ENCODE peak calls at places on chromosomes 6 and 20, in nine cellular contexts. One of them, this sample, is unnamed.

GRCh38 chr6:121305957-121306607 is 28.2 kb downstream of the TBC1D32 start:
- DNase-seq in transverse colon: no peak
- DNase-seq in endothelial cell of umbilical vein: peak
- DNase-seq in right lobe of liver: no peak
- DNase-seq in K562: peak
- DNase-seq in spleen: no peak
- DNase-seq in uterus: no peak
- DNase-seq in heart left ventricle: no peak
- DNase-seq in thyroid gland: no peak
- DNase-seq in this sample: no peak

GRCh38 chr6:48199502-48199901 is 88.5 kb upstream of the PTCHD4 start:
- DNase-seq in transverse colon: no peak
- DNase-seq in endothelial cell of umbilical vein: no peak
- DNase-seq in right lobe of liver: no peak
- DNase-seq in K562: no peak
- DNase-seq in spleen: no peak
- DNase-seq in uterus: no peak
- DNase-seq in heart left ventricle: no peak
- DNase-seq in thyroid gland: no peak
- DNase-seq in this sample: no peak

GRCh38 chr6:75759207-75759606 is 10.2 kb downstream of the MYO6 start:
- DNase-seq in transverse colon: no peak
- DNase-seq in endothelial cell of umbilical vein: no peak
- DNase-seq in right lobe of liver: no peak
- DNase-seq in K562: no peak
- DNase-seq in spleen: no peak
- DNase-seq in uterus: no peak
- DNase-seq in heart left ventricle: no peak
- DNase-seq in thyroid gland: peak
- DNase-seq in this sample: no peak

GRCh38 chr6:38012573-38012972 is 193.0 kb downstream of the ZFAND3 start:
- DNase-seq in transverse colon: no peak
- DNase-seq in endothelial cell of umbilical vein: peak
- DNase-seq in right lobe of liver: no peak
- DNase-seq in K562: peak
- DNase-seq in spleen: no peak
- DNase-seq in uterus: no peak
- DNase-seq in heart left ventricle: no peak
- DNase-seq in thyroid gland: no peak
- DNase-seq in this sample: no peak

GRCh38 chr6:10237284-10238043 is 177.4 kb downstream of the TFAP2A start:
- DNase-seq in transverse colon: peak
- DNase-seq in endothelial cell of umbilical vein: no peak
- DNase-seq in right lobe of liver: no peak
- DNase-seq in K562: no peak
- DNase-seq in spleen: no peak
- DNase-seq in uterus: no peak
- DNase-seq in heart left ventricle: no peak
- DNase-seq in thyroid gland: no peak
- DNase-seq in this sample: no peak

GRCh38 chr6:90940812-90941481 is 354.1 kb upstream of the MAP3K7 start:
- DNase-seq in transverse colon: no peak
- DNase-seq in endothelial cell of umbilical vein: peak
- DNase-seq in right lobe of liver: no peak
- DNase-seq in K562: peak
- DNase-seq in spleen: no peak
- DNase-seq in uterus: no peak
- DNase-seq in heart left ventricle: no peak
- DNase-seq in thyroid gland: no peak
- DNase-seq in this sample: no peak

GRCh38 chr6:111691345-111692225 is 85.9 kb upstream of the TRAF3IP2 start:
- DNase-seq in transverse colon: peak
- DNase-seq in endothelial cell of umbilical vein: no peak
- DNase-seq in right lobe of liver: no peak
- DNase-seq in K562: no peak
- DNase-seq in spleen: no peak
- DNase-seq in uterus: no peak
- DNase-seq in heart left ventricle: no peak
- DNase-seq in thyroid gland: no peak
- DNase-seq in this sample: no peak

GRCh38 chr6:98838027-98838426 is 3.7 kb downstream of the POU3F2 start:
- DNase-seq in transverse colon: no peak
- DNase-seq in endothelial cell of umbilical vein: no peak
- DNase-seq in right lobe of liver: no peak
- DNase-seq in K562: no peak
- DNase-seq in spleen: no peak
- DNase-seq in uterus: no peak
- DNase-seq in heart left ventricle: no peak
- DNase-seq in thyroid gland: no peak
- DNase-seq in this sample: no peak

GRCh38 chr6:30223339-30223738 is 10.1 kb upstream of the TRIM26 start:
- DNase-seq in transverse colon: no peak
- DNase-seq in endothelial cell of umbilical vein: no peak
- DNase-seq in right lobe of liver: no peak
- DNase-seq in K562: no peak
- DNase-seq in spleen: no peak
- DNase-seq in uterus: no peak
- DNase-seq in heart left ventricle: no peak
- DNase-seq in thyroid gland: no peak
- DNase-seq in this sample: no peak

GRCh38 chr6:129497591-129498555 is 212.1 kb downstream of the ARHGAP18 start:
- DNase-seq in transverse colon: no peak
- DNase-seq in endothelial cell of umbilical vein: no peak
- DNase-seq in right lobe of liver: no peak
- DNase-seq in K562: no peak
- DNase-seq in spleen: no peak
- DNase-seq in uterus: no peak
- DNase-seq in heart left ventricle: no peak
- DNase-seq in thyroid gland: no peak
- DNase-seq in this sample: no peak

GRCh38 chr6:34235605-34236422 is 859 bp upstream of the HMGA1 start:
- DNase-seq in transverse colon: peak
- DNase-seq in endothelial cell of umbilical vein: peak
- DNase-seq in right lobe of liver: peak
- DNase-seq in K562: peak
- DNase-seq in spleen: peak
- DNase-seq in uterus: peak
- DNase-seq in heart left ventricle: peak
- DNase-seq in thyroid gland: peak
- DNase-seq in this sample: peak
- TF ChIP-seq POLR2A in transverse colon: peak
- TF ChIP-seq POLR2A in endothelial cell of umbilical vein: peak
- TF ChIP-seq POLR2A in right lobe of liver: no peak
- TF ChIP-seq POLR2A in K562: no peak
- TF ChIP-seq POLR2A in spleen: peak
- TF ChIP-seq POLR2A in uterus: peak
- TF ChIP-seq POLR2A in heart left ventricle: no peak
- TF ChIP-seq POLR2A in thyroid gland: no peak
- TF ChIP-seq POLR2A in this sample: no peak

GRCh38 chr6:42068872-42069522 is 18.7 kb downstream of the TAF8 start:
- DNase-seq in transverse colon: no peak
- DNase-seq in endothelial cell of umbilical vein: no peak
- DNase-seq in right lobe of liver: no peak
- DNase-seq in K562: no peak
- DNase-seq in spleen: peak
- DNase-seq in uterus: no peak
- DNase-seq in heart left ventricle: peak
- DNase-seq in thyroid gland: no peak
- DNase-seq in this sample: no peak
- TF ChIP-seq CTCF in transverse colon: no peak
- TF ChIP-seq CTCF in endothelial cell of umbilical vein: no peak
- TF ChIP-seq CTCF in right lobe of liver: no peak
- TF ChIP-seq CTCF in K562: peak
- TF ChIP-seq CTCF in spleen: no peak
- TF ChIP-seq CTCF in uterus: no peak
- TF ChIP-seq CTCF in heart left ventricle: no peak
- TF ChIP-seq CTCF in thyroid gland: no peak
- TF ChIP-seq CTCF in this sample: no peak

DNA sequence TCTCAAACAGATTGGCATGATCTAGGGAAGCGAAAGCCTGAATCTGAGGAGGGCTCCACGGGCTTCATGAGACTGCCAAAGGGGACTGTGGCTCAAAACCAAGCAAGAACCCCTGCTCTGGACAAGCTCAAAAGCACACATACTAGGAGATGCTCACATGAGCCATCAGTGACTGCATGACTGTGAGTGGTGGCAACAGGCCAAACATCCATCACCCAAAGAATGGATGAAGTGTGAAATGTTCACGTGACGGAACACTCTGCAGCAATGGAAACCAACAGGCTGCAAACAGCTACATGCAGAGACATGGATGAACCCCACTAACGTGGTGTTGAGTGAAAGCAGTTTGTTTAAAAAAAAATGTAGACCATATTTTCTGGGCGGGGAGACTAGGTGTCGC is 136.3 kb downstream of the PREX1 start:
- DNase-seq in transverse colon: no peak
- DNase-seq in endothelial cell of umbilical vein: no peak
- DNase-seq in right lobe of liver: no peak
- DNase-seq in K562: no peak
- DNase-seq in spleen: peak
- DNase-seq in uterus: no peak
- DNase-seq in heart left ventricle: no peak
- DNase-seq in thyroid gland: no peak
- DNase-seq in this sample: no peak
- TF ChIP-seq POLR2A in transverse colon: no peak
- TF ChIP-seq POLR2A in endothelial cell of umbilical vein: no peak
- TF ChIP-seq POLR2A in right lobe of liver: no peak
- TF ChIP-seq POLR2A in K562: no peak
- TF ChIP-seq POLR2A in spleen: no peak
- TF ChIP-seq POLR2A in uterus: no peak
- TF ChIP-seq POLR2A in heart left ventricle: no peak
- TF ChIP-seq POLR2A in thyroid gland: no peak
- TF ChIP-seq POLR2A in this sample: no peak

GRCh38 chr6:85460154-85460950 is 10.5 kb downstream of the NT5E start:
- DNase-seq in transverse colon: no peak
- DNase-seq in endothelial cell of umbilical vein: peak
- DNase-seq in right lobe of liver: no peak
- DNase-seq in K562: no peak
- DNase-seq in spleen: no peak
- DNase-seq in uterus: no peak
- DNase-seq in heart left ventricle: no peak
- DNase-seq in thyroid gland: no peak
- DNase-seq in this sample: no peak
- TF ChIP-seq CTCF in transverse colon: no peak
- TF ChIP-seq CTCF in endothelial cell of umbilical vein: no peak
- TF ChIP-seq CTCF in right lobe of liver: no peak
- TF ChIP-seq CTCF in K562: no peak
- TF ChIP-seq CTCF in spleen: no peak
- TF ChIP-seq CTCF in uterus: no peak
- TF ChIP-seq CTCF in heart left ventricle: no peak
- TF ChIP-seq CTCF in thyroid gland: peak
- TF ChIP-seq CTCF in this sample: no peak